ENCODE peak calls at places on chromosomes 16 and 17, in seven cellular contexts. Q, U, O, G, K, P and E are unnamed samples.

GRCh38 chr16:66786551-66786950 is 14.8 kb downstream of the TERB1 start:
- DNase-seq in Q (no peak), U (no peak), O (no peak), G (no peak), K (no peak), P (no peak), E (no peak)

GRCh38 chr16:57423152-57423551 is 18.6 kb downstream of the CCL17 start:
- DNase-seq in Q (no peak), U (no peak), O (no peak), G (no peak), K (no peak), P (no peak), E (no peak)

GRCh38 chr16:56164636-56165035 is 26.7 kb upstream of the GNAO1 start:
- DNase-seq in Q (no peak), U (no peak), O (no peak), G (no peak), K (no peak), P (no peak), E (no peak)

GRCh38 chr16:64253114-64253513 is 868.7 kb downstream of the CDH11 start:
- DNase-seq in Q (no peak), U (no peak), O (no peak), G (peak), K (no peak), P (no peak), E (peak)

GRCh38 chr17:50501054-50501453 is 7.2 kb upstream of the MYCBPAP start:
- DNase-seq in Q (no peak), U (no peak), O (no peak), G (peak), K (no peak), P (no peak), E (no peak)

GRCh38 chr16:65153365-65154105 is 31.7 kb upstream of the CDH11 start:
- DNase-seq in Q (no peak), U (no peak), O (no peak), G (no peak), K (no peak), P (no peak), E (no peak)

GRCh38 chr17:7767425-7768021 is 50.0 kb downstream of the DNAH2 start:
- DNase-seq in Q (peak), U (no peak), O (no peak), G (no peak), K (no peak), P (no peak), E (peak)

GRCh38 chr16:67666538-67667433 is at the start of the genes C16orf86 and ENKD1:
- DNase-seq in Q (peak), U (no peak), O (peak), G (peak), K (no peak), P (no peak), E (peak)

GRCh38 chr17:75459246-75459589 is 2.8 kb downstream of the TMEM94 start:
- DNase-seq in Q (no peak), U (no peak), O (no peak), G (no peak), K (no peak), P (no peak), E (no peak)

GRCh38 chr17:18957831-18958230 is 5.9 kb downstream of the SLC5A10 start:
- DNase-seq in Q (no peak), U (no peak), O (peak), G (no peak), K (no peak), P (no peak), E (no peak)

GRCh38 chr17:80858301-80859003 is 133.2 kb upstream of the CHMP6 start:
- DNase-seq in Q (peak), U (no peak), O (peak), G (no peak), K (no peak), P (no peak), E (no peak)

GRCh38 chr17:80855968-80856862 is 135.4 kb upstream of the CHMP6 start:
- DNase-seq in Q (peak), U (no peak), O (peak), G (peak), K (peak), P (peak), E (peak)

GRCh38 chr17:80855196-80855967 is 136.3 kb upstream of the CHMP6 start:
- DNase-seq in Q (no peak), U (no peak), O (peak), G (no peak), K (no peak), P (no peak), E (no peak)

GRCh38 chr17:80857721-80858171 is 133.9 kb upstream of the CHMP6 start:
- DNase-seq in Q (no peak), U (no peak), O (peak), G (no peak), K (no peak), P (no peak), E (no peak)

GRCh38 chr17:80856863-80857488 is 134.7 kb upstream of the CHMP6 start:
- DNase-seq in Q (peak), U (no peak), O (peak), G (no peak), K (no peak), P (no peak), E (no peak)
- H3K4me3 ChIP-seq in Q (no peak), U (no peak), O (peak), G (no peak), K (no peak), P (no peak), E (no peak)

GRCh38 chr17:1001640-1002411 is 4.9 kb downstream of the TIMM22 start:
- DNase-seq in Q (peak), U (no peak), O (peak), G (peak), K (no peak), P (no peak), E (peak)

GRCh38 chr17:1002412-1002753 is 5.5 kb downstream of the TIMM22 start:
- DNase-seq in Q (peak), U (no peak), O (no peak), G (peak), K (no peak), P (no peak), E (peak)

GRCh38 chr17:996554-997344 is at the start of gene TIMM22:
- DNase-seq in Q (peak), U (peak), O (peak), G (peak), K (peak), P (peak), E (peak)

GRCh38 chr17:1000597-1001490 is 3.9 kb downstream of the TIMM22 start:
- DNase-seq in Q (peak), U (no peak), O (peak), G (peak), K (no peak), P (no peak), E (peak)

GRCh38 chr17:998111-998510 is 1.2 kb downstream of the TIMM22 start:
- DNase-seq in Q (no peak), U (no peak), O (no peak), G (no peak), K (no peak), P (no peak), E (no peak)
- H3K4me3 ChIP-seq in Q (peak), U (peak), O (peak), G (peak), K (peak), P (peak), E (peak)

DNA sequence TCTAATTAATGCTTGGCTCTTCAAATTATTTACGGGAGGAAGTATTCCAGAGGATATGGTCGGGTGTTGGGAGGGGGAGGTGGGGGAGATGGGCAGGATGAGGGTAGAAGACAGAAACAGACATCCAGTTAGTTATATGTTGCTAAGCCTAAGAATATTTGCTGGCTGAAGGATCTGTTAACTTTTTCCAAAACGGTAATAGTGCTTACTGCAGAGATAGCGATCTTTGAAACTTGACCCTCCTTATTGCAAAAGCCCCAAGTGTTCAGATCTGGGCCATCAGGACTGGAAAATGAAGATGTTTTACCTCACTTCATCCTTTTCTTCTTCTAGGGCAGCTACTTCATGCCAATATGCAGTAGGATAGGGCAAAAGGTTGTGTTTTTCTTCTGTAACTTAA is 27.0 kb upstream of the MMD start:
- DNase-seq in Q (peak), U (no peak), O (no peak), G (peak), K (no peak), P (no peak), E (no peak)
- H3K4me3 ChIP-seq in Q (no peak), U (no peak), O (no peak), G (no peak), K (no peak), P (no peak), E (no peak)

GRCh38 chr16:90046122-90046970 is 27.1 kb upstream of the DBNDD1 start:
- DNase-seq in Q (no peak), U (peak), O (peak), G (no peak), K (no peak), P (no peak), E (no peak)

GRCh38 chr16:90048737-90049330 is 28.3 kb downstream of the PRDM7 start:
- DNase-seq in Q (no peak), U (no peak), O (no peak), G (no peak), K (no peak), P (no peak), E (no peak)

GRCh38 chr16:90046971-90047713 is 27.9 kb upstream of the DBNDD1 start:
- DNase-seq in Q (peak), U (no peak), O (peak), G (peak), K (no peak), P (peak), E (peak)

GRCh38 chr16:90048347-90048722 is 28.8 kb downstream of the PRDM7 start:
- DNase-seq in Q (no peak), U (no peak), O (no peak), G (no peak), K (no peak), P (no peak), E (no peak)

GRCh38 chr16:90047714-90048346 is 28.6 kb upstream of the DBNDD1 start:
- DNase-seq in Q (no peak), U (no peak), O (peak), G (no peak), K (no peak), P (no peak), E (no peak)
- H3K4me3 ChIP-seq in Q (peak), U (peak), O (peak), G (no peak), K (peak), P (peak), E (peak)

DNA sequence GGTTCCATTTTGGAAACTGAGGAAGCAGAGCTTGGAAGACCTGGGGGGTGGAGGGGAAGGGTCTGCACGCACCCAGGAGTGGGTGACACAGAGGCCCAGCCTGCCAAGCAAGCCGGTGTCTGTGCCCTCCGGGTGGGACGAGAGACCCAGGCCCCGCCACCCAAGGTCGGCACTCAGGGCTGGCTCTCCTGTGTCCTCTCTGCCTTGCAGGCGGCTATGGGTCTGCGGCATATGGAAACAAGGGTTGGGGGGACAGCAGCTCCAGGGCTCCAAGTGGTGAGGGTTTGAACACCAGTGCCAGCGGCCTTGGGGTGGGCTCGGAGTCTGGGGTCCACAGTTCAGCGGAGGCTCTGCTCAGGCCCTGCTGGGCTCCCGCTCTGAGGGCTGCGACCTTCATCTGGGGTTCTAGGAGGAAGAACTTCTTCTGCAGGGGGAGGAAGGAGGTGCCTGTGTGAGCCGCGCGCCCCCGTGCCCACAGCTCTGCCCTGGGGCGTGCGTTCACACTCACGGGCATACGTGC is 4.6 kb upstream of the CD7 start:
- DNase-seq in Q (no peak), U (no peak), O (no peak), G (no peak), K (no peak), P (no peak), E (no peak)
- H3K4me3 ChIP-seq in Q (no peak), U (no peak), O (no peak), G (no peak), K (no peak), P (no peak), E (no peak)

DNA sequence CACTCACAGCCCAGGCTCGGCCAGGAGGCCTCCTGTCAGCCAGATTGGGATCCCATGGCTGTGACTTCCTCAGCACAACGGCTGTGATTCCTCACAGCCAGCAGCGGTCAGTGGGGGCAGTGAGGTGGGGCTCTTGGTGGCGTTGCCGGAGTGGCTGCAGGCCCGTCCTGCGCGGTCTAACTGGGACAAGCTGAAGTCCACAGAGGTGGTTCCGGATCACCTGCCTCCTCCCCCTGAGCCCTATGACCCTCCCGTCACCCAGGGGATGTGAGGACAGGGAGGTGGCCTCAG is 34.4 kb upstream of the MLKL start:
- DNase-seq in Q (no peak), U (no peak), O (peak), G (no peak), K (no peak), P (no peak), E (no peak)
- H3K4me3 ChIP-seq in Q (no peak), U (no peak), O (no peak), G (no peak), K (no peak), P (no peak), E (no peak)

GRCh38 chr16:54712866-54713265 is 217.8 kb upstream of the IRX5 start:
- DNase-seq in Q (no peak), U (no peak), O (no peak), G (no peak), K (no peak), P (no peak), E (no peak)
- H3K4me3 ChIP-seq in Q (no peak), U (no peak), O (no peak), G (no peak), K (no peak), P (no peak), E (no peak)

GRCh38 chr17:43927101-43927935 is 15.0 kb downstream of the PPY start:
- DNase-seq in Q (no peak), U (no peak), O (peak), G (no peak), K (no peak), P (no peak), E (no peak)
- H3K4me3 ChIP-seq in Q (no peak), U (no peak), O (peak), G (no peak), K (peak), P (peak), E (no peak)